ENCODE peak calls at places on chromosomes 2 and 18, in six cellular contexts. L, X, E, U, Y and O are unnamed samples.

GRCh38 chr2:69565431-69565839 is 78.1 kb downstream of the AAK1 start:
- DNase-seq in L (peak), X (peak), E (peak), U (peak), Y (peak), O (peak)

GRCh38 chr2:219175928-219176817 is 552 bp downstream of the CNPPD1 start:
- DNase-seq in L (no peak), X (peak), E (no peak), U (peak), Y (no peak), O (peak)

GRCh38 chr2:155223781-155224406 is 525.4 kb downstream of the KCNJ3 start:
- DNase-seq in L (no peak), X (no peak), E (no peak), U (no peak), Y (no peak), O (peak)

GRCh38 chr2:197461073-197461472 is 7.7 kb downstream of the COQ10B start:
- DNase-seq in L (no peak), X (no peak), E (no peak), U (no peak), Y (no peak), O (no peak)

GRCh38 chr2:54424555-54425163 is 31.5 kb upstream of the SPTBN1 start:
- DNase-seq in L (no peak), X (no peak), E (no peak), U (no peak), Y (no peak), O (no peak)

GRCh38 chr18:41858761-41859555 is 96.1 kb upstream of the PIK3C3 start:
- DNase-seq in L (no peak), X (no peak), E (no peak), U (no peak), Y (no peak), O (no peak)

GRCh38 chr2:132623096-132623839 is 46.7 kb downstream of the LYPD1 start:
- DNase-seq in L (no peak), X (no peak), E (no peak), U (no peak), Y (no peak), O (no peak)

GRCh38 chr2:83531211-83531610 is 927.9 kb downstream of the SUCLG1 start:
- DNase-seq in L (no peak), X (no peak), E (no peak), U (no peak), Y (no peak), O (peak)

GRCh38 chr2:191249131-191249813 is 4.1 kb downstream of the MYO1B start:
- DNase-seq in L (no peak), X (no peak), E (no peak), U (no peak), Y (no peak), O (no peak)

GRCh38 chr2:21650566-21650965 is 526.8 kb downstream of the TDRD15 start:
- DNase-seq in L (no peak), X (no peak), E (no peak), U (no peak), Y (no peak), O (no peak)

GRCh38 chr2:67600946-67601345 is 203.8 kb downstream of the ETAA1 start:
- DNase-seq in L (no peak), X (no peak), E (no peak), U (no peak), Y (no peak), O (no peak)

GRCh38 chr2:169775765-169776482 is 22.7 kb upstream of the SSB start:
- DNase-seq in L (no peak), X (no peak), E (no peak), U (no peak), Y (no peak), O (no peak)

GRCh38 chr2:64327510-64328414 is 126.2 kb upstream of the LGALSL start:
- DNase-seq in L (no peak), X (no peak), E (no peak), U (peak), Y (no peak), O (no peak)